ENCODE peak calls at places on chromosomes 13 and 19, in ten cellular contexts. One of them, this sample, is unnamed.
A peak's percentile ranks its signal among the peaks of the same experiment; 100 is the strongest.

GRCh38 chr13:112098699-112099098 is 31.8 kb downstream of the SOX1 start:
- DNase-seq in D341Med: no peak
- DNase-seq in heart left ventricle: no peak
- DNase-seq in RWPE1: no peak
- DNase-seq in B cell: no peak
- DNase-seq in T follicular helper cell: no peak
- DNase-seq in neuronal stem cell: no peak
- DNase-seq in activated CD4-positive, alpha-beta T cell treated with anti-CD3 and anti-CD28 coated beads for 4 hours: no peak
- DNase-seq in HTR-8/SVneo: no peak
- DNase-seq in hippocampal formation: no peak
- DNase-seq in this sample: no peak

GRCh38 chr19:53019684-53020083 is 6.0 kb downstream of the ERVV-1 start:
- DNase-seq in heart left ventricle: no peak
- DNase-seq in neuronal stem cell: no peak
- DNase-seq in RWPE1: no peak
- DNase-seq in activated CD4-positive, alpha-beta T cell treated with anti-CD3 and anti-CD28 coated beads for 4 hours: peak; percentile 3
- DNase-seq in D341Med: no peak
- DNase-seq in T follicular helper cell: no peak
- DNase-seq in hippocampal formation: no peak
- DNase-seq in HTR-8/SVneo: no peak
- DNase-seq in B cell: peak; percentile 8
- DNase-seq in this sample: peak; percentile 38

GRCh38 chr13:102710261-102710679 is 15.4 kb upstream of the METTL21C start:
- DNase-seq in T follicular helper cell: no peak
- DNase-seq in heart left ventricle: no peak
- DNase-seq in hippocampal formation: no peak
- DNase-seq in D341Med: no peak
- DNase-seq in neuronal stem cell: no peak
- DNase-seq in B cell: no peak
- DNase-seq in activated CD4-positive, alpha-beta T cell treated with anti-CD3 and anti-CD28 coated beads for 4 hours: no peak
- DNase-seq in RWPE1: no peak
- DNase-seq in HTR-8/SVneo: no peak
- DNase-seq in this sample: peak; percentile 77

GRCh38 chr13:77565635-77566034 is 30.1 kb downstream of the SCEL start:
- DNase-seq in RWPE1: peak; percentile 43
- DNase-seq in neuronal stem cell: peak; percentile 3
- DNase-seq in T follicular helper cell: no peak
- DNase-seq in activated CD4-positive, alpha-beta T cell treated with anti-CD3 and anti-CD28 coated beads for 4 hours: no peak
- DNase-seq in B cell: peak; percentile 44
- DNase-seq in heart left ventricle: no peak
- DNase-seq in HTR-8/SVneo: no peak
- DNase-seq in D341Med: peak; percentile 42
- DNase-seq in hippocampal formation: no peak
- DNase-seq in this sample: peak; percentile 61

GRCh38 chr19:42076375-42076944 is 494 bp downstream of the ZNF574 start:
- DNase-seq in B cell: no peak
- DNase-seq in HTR-8/SVneo: no peak
- DNase-seq in activated CD4-positive, alpha-beta T cell treated with anti-CD3 and anti-CD28 coated beads for 4 hours: peak; percentile 32
- DNase-seq in neuronal stem cell: no peak
- DNase-seq in T follicular helper cell: no peak
- DNase-seq in RWPE1: no peak
- DNase-seq in D341Med: no peak
- DNase-seq in heart left ventricle: no peak
- DNase-seq in hippocampal formation: no peak
- DNase-seq in this sample: no peak

GRCh38 chr19:33580026-33580644 is 41.6 kb upstream of the CHST8 start:
- DNase-seq in RWPE1: no peak
- DNase-seq in D341Med: no peak
- DNase-seq in B cell: no peak
- DNase-seq in hippocampal formation: no peak
- DNase-seq in HTR-8/SVneo: no peak
- DNase-seq in neuronal stem cell: no peak
- DNase-seq in heart left ventricle: no peak
- DNase-seq in activated CD4-positive, alpha-beta T cell treated with anti-CD3 and anti-CD28 coated beads for 4 hours: no peak
- DNase-seq in T follicular helper cell: no peak
- DNase-seq in this sample: no peak

GRCh38 chr19:2529473-2529918 is 53.6 kb downstream of the GADD45B start:
- DNase-seq in T follicular helper cell: no peak
- DNase-seq in B cell: no peak
- DNase-seq in neuronal stem cell: no peak
- DNase-seq in D341Med: peak; percentile 23
- DNase-seq in HTR-8/SVneo: peak; percentile 59
- DNase-seq in hippocampal formation: no peak
- DNase-seq in heart left ventricle: no peak
- DNase-seq in RWPE1: peak; percentile 88
- DNase-seq in activated CD4-positive, alpha-beta T cell treated with anti-CD3 and anti-CD28 coated beads for 4 hours: no peak
- DNase-seq in this sample: peak; percentile 99

GRCh38 chr13:113562866-113563265 is 21.7 kb upstream of the TFDP1 start:
- DNase-seq in D341Med: no peak
- DNase-seq in heart left ventricle: no peak
- DNase-seq in RWPE1: no peak
- DNase-seq in activated CD4-positive, alpha-beta T cell treated with anti-CD3 and anti-CD28 coated beads for 4 hours: no peak
- DNase-seq in T follicular helper cell: no peak
- DNase-seq in B cell: no peak
- DNase-seq in HTR-8/SVneo: no peak
- DNase-seq in neuronal stem cell: no peak
- DNase-seq in hippocampal formation: no peak
- DNase-seq in this sample: no peak

GRCh38 chr13:111626371-111627305 is 306.2 kb downstream of the TEX29 start:
- DNase-seq in D341Med: no peak
- DNase-seq in B cell: no peak
- DNase-seq in heart left ventricle: no peak
- DNase-seq in T follicular helper cell: no peak
- DNase-seq in hippocampal formation: no peak
- DNase-seq in neuronal stem cell: no peak
- DNase-seq in activated CD4-positive, alpha-beta T cell treated with anti-CD3 and anti-CD28 coated beads for 4 hours: no peak
- DNase-seq in HTR-8/SVneo: no peak
- DNase-seq in RWPE1: no peak
- DNase-seq in this sample: no peak

GRCh38 chr13:33349314-33349995 is 63.9 kb upstream of the STARD13 start:
- DNase-seq in hippocampal formation: no peak
- DNase-seq in T follicular helper cell: no peak
- DNase-seq in heart left ventricle: peak; percentile 40
- DNase-seq in D341Med: no peak
- DNase-seq in B cell: no peak
- DNase-seq in neuronal stem cell: peak; percentile 3
- DNase-seq in HTR-8/SVneo: peak; percentile 32
- DNase-seq in RWPE1: no peak
- DNase-seq in activated CD4-positive, alpha-beta T cell treated with anti-CD3 and anti-CD28 coated beads for 4 hours: no peak
- DNase-seq in this sample: no peak

GRCh38 chr19:19651076-19651475 is 7.6 kb upstream of the GMIP start:
- DNase-seq in D341Med: peak; percentile 19
- DNase-seq in activated CD4-positive, alpha-beta T cell treated with anti-CD3 and anti-CD28 coated beads for 4 hours: no peak
- DNase-seq in HTR-8/SVneo: no peak
- DNase-seq in B cell: no peak
- DNase-seq in RWPE1: no peak
- DNase-seq in heart left ventricle: peak; percentile 73
- DNase-seq in neuronal stem cell: no peak
- DNase-seq in T follicular helper cell: no peak
- DNase-seq in hippocampal formation: peak; percentile 27
- DNase-seq in this sample: no peak

GRCh38 chr13:34747507-34747906 is 194.6 kb upstream of the NBEA start:
- DNase-seq in heart left ventricle: no peak
- DNase-seq in D341Med: no peak
- DNase-seq in activated CD4-positive, alpha-beta T cell treated with anti-CD3 and anti-CD28 coated beads for 4 hours: no peak
- DNase-seq in RWPE1: no peak
- DNase-seq in neuronal stem cell: no peak
- DNase-seq in T follicular helper cell: no peak
- DNase-seq in hippocampal formation: no peak
- DNase-seq in B cell: no peak
- DNase-seq in HTR-8/SVneo: no peak
- DNase-seq in this sample: no peak

This sample was measured in epithelial cell of esophagus.